ENCODE peak calls at places on chromosomes 11 and 22, in seven cellular contexts. M, R, Q, J, S, P and T are unnamed samples. For H3K4me1, the result is how much of the 10 kb centered on the place peaks cover.

GRCh38 chr22:22463855-22464540 is 44.5 kb downstream of the ZNF280B start:
- DNase-seq in M (no peak), Q (peak), R (peak), J (peak), P (peak), S (no peak), T (no peak)

GRCh38 chr11:131491503-131491902 is 121.1 kb downstream of the NTM start:
- DNase-seq in S (no peak), R (peak), Q (no peak), J (no peak), P (peak), M (no peak), T (peak)

GRCh38 chr11:45817191-45817590 is 12.2 kb downstream of the SLC35C1 start:
- DNase-seq in Q (no peak), S (no peak), P (no peak), R (no peak), M (no peak), J (no peak), T (no peak)

GRCh38 chr11:112206071-112206470 is 20.2 kb upstream of the PTS start:
- DNase-seq in P (no peak), S (no peak), J (no peak), Q (no peak), R (no peak), M (no peak), T (no peak)

GRCh38 chr11:31237819-31238771 is 131.4 kb downstream of the DCDC1 start:
- DNase-seq in R (peak), S (no peak), P (peak), Q (no peak), M (no peak), J (no peak), T (no peak)

GRCh38 chr11:3671334-3672254 is at the start of gene CHRNA10:
- DNase-seq in M (no peak), J (no peak), S (no peak), P (no peak), R (no peak), Q (no peak), T (no peak)

GRCh38 chr11:134658481-134659080 is 246.5 kb upstream of the B3GAT1 start:
- DNase-seq in J (no peak), P (no peak), R (no peak), Q (peak), S (no peak), M (peak), T (no peak)

GRCh38 chr22:20654343-20655208 is 119.3 kb upstream of the SERPIND1 start:
- DNase-seq in P (no peak), M (peak), J (no peak), Q (peak), S (no peak), R (no peak), T (no peak)

GRCh38 chr22:31603574-31603973 is 58.4 kb downstream of the PISD start:
- DNase-seq in P (no peak), J (no peak), S (no peak), R (no peak), M (no peak), Q (no peak), T (no peak)

DNA sequence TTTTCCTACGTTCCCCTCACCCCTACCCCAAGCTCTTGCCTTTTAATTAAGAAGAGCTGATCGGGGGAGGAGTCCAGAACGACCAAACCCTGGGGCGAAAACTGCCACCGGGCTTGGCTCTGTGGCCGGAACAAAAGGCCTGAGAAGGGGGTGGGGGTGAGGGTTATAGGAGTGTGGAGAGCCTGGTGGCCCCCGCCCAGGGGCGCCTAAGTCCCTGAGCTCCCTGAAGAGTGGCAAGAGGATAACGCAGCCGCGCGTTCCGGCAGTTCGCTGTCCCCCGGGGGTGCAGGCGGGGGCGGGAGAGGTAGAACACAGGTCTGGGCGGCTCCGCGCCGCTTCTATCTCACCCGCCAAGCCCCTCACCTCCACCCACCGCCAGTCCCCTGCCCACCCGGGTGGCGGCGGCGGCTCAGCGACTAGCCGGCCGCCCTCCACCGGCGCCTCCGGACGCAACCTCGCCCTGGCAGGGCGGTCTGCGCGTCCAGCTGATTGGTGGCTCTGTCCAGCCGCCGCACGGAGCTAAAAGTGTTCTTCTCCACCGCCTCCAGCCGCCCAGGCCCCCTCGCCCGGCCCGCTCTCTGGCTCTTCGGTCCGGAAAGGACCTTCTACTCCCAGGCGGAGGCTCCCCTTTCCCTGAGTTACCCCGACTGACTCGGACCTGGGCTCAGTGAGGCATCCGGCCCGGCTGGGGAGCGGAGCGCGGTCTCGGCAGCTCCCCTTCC is 18.8 kb upstream of the BDNF start:
- DNase-seq in M (peak), S (no peak), R (no peak), J (no peak), Q (no peak), P (peak), T (no peak)
- H3K27ac ChIP-seq in M (no peak), S (no peak), R (no peak), J (no peak), Q (no peak), P (peak), T (no peak)

GRCh38 chr22:44463151-44463550 is 34.9 kb downstream of the RTL6 start:
- DNase-seq in Q (no peak), P (no peak), J (no peak), R (no peak), M (no peak), S (no peak), T (no peak)

GRCh38 chr22:44461614-44462013 is 36.4 kb downstream of the RTL6 start:
- DNase-seq in R (no peak), J (no peak), Q (no peak), P (no peak), M (no peak), S (no peak), T (no peak)

GRCh38 chr22:44464000-44464399 is 34.0 kb downstream of the RTL6 start:
- DNase-seq in M (no peak), J (no peak), S (no peak), Q (no peak), P (no peak), R (no peak), T (no peak)

GRCh38 chr22:44461083-44461375 is 37.0 kb downstream of the RTL6 start:
- DNase-seq in R (no peak), S (no peak), Q (no peak), J (no peak), P (no peak), M (no peak), T (no peak)

DNA sequence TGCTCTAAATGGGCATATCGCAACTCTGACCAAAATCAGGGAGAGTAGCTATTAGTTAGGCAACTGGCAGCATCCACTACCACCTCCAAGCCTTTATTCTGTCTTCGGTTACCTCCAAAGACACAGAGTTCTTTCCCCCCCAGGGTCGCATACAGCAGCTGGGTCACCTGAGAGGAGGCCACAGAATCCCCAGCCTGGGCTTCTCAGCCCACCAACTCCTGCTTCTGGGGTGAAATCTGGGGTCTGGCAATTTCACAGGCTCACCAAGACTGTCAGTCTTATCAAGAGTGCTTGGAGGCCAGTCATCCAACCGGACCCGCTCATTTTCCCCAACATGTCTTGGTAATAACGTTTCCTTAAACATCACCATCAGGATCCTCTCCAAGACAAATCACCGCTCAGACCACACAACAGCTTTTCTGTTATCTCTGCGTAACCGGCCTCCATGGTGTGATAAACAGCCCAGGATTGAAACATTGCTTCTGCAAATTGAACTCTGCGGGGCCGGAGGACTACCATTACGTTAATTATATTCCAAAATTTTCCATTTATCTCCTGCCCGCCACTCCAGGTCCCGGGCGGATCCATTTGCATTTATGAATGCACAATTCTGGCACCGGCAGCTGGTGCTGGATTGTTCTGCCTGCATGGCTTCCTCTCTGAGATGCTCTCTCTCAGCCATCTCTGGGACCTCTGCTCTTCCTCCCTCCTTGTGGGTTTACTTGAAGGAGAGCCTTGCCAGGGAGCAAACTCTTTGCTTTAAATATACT is 35.6 kb downstream of the RTL6 start:
- DNase-seq in Q (no peak), P (no peak), J (no peak), R (no peak), M (no peak), S (no peak), T (no peak)
- H3K4me1 ChIP-seq in Q (under half), P (under half), J (under half), R (under half), M (under half), S (under half), T (under half)

GRCh38 chr11:128494418-128495332 is 92.7 kb downstream of the ETS1 start:
- DNase-seq in J (no peak), S (no peak), R (no peak), M (no peak), P (no peak), Q (no peak), T (no peak)
- H3K27ac ChIP-seq in J (peak), S (peak), R (no peak), M (no peak), P (peak), Q (peak), T (no peak)

GRCh38 chr11:65487467-65488272 is 11.2 kb upstream of the MALAT1 start:
- DNase-seq in M (peak), S (peak), J (no peak), P (peak), R (peak), Q (peak), T (peak)

GRCh38 chr11:65489061-65489705 is 9.7 kb upstream of the MALAT1 start:
- DNase-seq in Q (no peak), M (peak), J (no peak), P (peak), S (no peak), R (no peak), T (no peak)

GRCh38 chr11:65488273-65489058 is 10.4 kb upstream of the MALAT1 start:
- DNase-seq in S (no peak), R (peak), J (no peak), P (peak), Q (no peak), M (peak), T (no peak)

GRCh38 chr11:65486570-65487466 is 12.0 kb upstream of the MALAT1 start:
- DNase-seq in M (peak), P (no peak), S (no peak), Q (no peak), R (no peak), J (no peak), T (no peak)

GRCh38 chr11:65485820-65486219 is 13.0 kb upstream of the MALAT1 start:
- DNase-seq in R (peak), J (no peak), S (no peak), Q (no peak), M (peak), P (no peak), T (peak)
- H3K4me1 ChIP-seq in R (half or more), J (under half), S (half or more), Q (under half), M (under half), P (under half), T (under half)

GRCh38 chr11:67099841-67100324 is 19.2 kb upstream of the KDM2A start:
- DNase-seq in M (no peak), S (no peak), Q (no peak), P (no peak), R (no peak), J (no peak), T (no peak)
- H3K27ac ChIP-seq in M (no peak), S (no peak), Q (no peak), P (no peak), R (no peak), J (no peak), T (no peak)

GRCh38 chr11:113989381-113989780 is 14.5 kb downstream of the HTR3A start:
- DNase-seq in P (no peak), M (no peak), S (no peak), R (no peak), J (no peak), Q (no peak), T (no peak)
- H3K4me1 ChIP-seq in P (under half), M (under half), S (under half), R (under half), J (under half), Q (under half), T (under half)

GRCh38 chr22:25447689-25448434 is 116.6 kb upstream of the GRK3 start:
- DNase-seq in Q (peak), P (peak), J (peak), M (peak), R (peak), S (peak), T (peak)

GRCh38 chr22:25448435-25449051 is 115.9 kb upstream of the GRK3 start:
- DNase-seq in J (no peak), S (no peak), R (peak), P (peak), M (no peak), Q (no peak), T (no peak)

GRCh38 chr22:25449781-25450317 is 114.6 kb upstream of the GRK3 start:
- DNase-seq in S (no peak), M (no peak), J (no peak), Q (no peak), P (no peak), R (peak), T (peak)

GRCh38 chr22:25451480-25452114 is 112.9 kb upstream of the GRK3 start:
- DNase-seq in M (no peak), J (no peak), S (no peak), P (peak), Q (no peak), R (no peak), T (peak)

GRCh38 chr22:25447067-25447688 is 117.3 kb upstream of the GRK3 start:
- DNase-seq in Q (no peak), J (no peak), P (no peak), R (no peak), M (no peak), S (no peak), T (no peak)
- H3K27ac ChIP-seq in Q (no peak), J (no peak), P (no peak), R (no peak), M (no peak), S (no peak), T (no peak)

GRCh38 chr11:2555891-2556290 is 111.1 kb downstream of the KCNQ1 start:
- DNase-seq in S (no peak), Q (no peak), M (no peak), J (no peak), R (no peak), P (no peak), T (no peak)

GRCh38 chr11:2558861-2559526 is 114.2 kb downstream of the KCNQ1 start:
- DNase-seq in R (no peak), M (peak), P (no peak), Q (no peak), S (no peak), J (no peak), T (no peak)

GRCh38 chr11:2559527-2560311 is 114.9 kb downstream of the KCNQ1 start:
- DNase-seq in M (peak), J (no peak), Q (no peak), S (no peak), P (no peak), R (no peak), T (no peak)

GRCh38 chr11:2557381-2557780 is 112.6 kb downstream of the KCNQ1 start:
- DNase-seq in Q (no peak), M (peak), P (no peak), J (no peak), S (no peak), R (no peak), T (no peak)

DNA sequence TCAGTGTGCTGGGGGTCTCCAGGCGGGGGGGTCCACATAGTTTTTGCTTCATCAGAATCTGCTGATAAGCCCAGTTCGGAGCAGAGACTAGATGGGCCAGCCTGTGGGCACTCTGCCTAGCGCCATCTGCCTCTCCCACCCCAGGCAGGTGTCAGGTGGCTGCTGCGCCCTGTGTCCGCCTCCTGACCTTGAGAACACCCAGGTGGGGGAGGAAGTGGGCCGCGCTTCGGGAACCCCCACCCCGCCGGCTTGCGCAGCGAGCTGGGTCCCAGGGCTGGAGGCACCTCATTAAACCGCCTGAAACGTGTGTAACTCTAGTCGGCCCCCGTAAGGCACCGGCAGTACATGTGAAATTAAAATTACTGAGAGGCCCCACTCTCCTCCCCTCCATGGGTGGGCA is 113.6 kb downstream of the KCNQ1 start:
- DNase-seq in S (no peak), M (peak), Q (no peak), J (no peak), R (no peak), P (no peak), T (no peak)
- H3K4me1 ChIP-seq in S (under half), M (under half), Q (under half), J (under half), R (under half), P (under half), T (under half)

DNA sequence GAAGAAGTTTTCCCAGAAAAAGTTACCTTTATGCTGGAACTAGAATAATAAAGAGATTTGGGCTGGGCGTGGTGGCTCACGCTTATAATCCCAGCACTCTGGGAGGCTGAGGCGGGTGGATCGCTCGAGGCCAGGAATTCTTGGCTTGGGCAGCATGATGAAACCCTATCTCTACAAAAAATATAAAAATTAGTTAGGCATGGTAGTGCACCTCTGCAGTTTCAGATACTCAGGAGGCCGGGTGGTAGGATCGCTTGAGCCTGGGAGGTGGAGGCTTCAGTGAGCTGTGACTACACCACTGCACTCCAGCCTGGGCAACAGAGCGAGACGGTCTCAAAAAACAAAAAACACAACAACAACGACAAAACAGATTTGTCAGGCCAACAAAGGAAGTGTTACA is 119.3 kb upstream of the OR9Q1 start:
- DNase-seq in J (no peak), S (no peak), P (no peak), M (no peak), Q (no peak), R (peak), T (no peak)
- H3K27ac ChIP-seq in J (no peak), S (no peak), P (no peak), M (peak), Q (no peak), R (peak), T (peak)